ENCODE peak calls at places on chromosomes 6 and 20, in nine cellular contexts. N is pancreas; G is astrocyte of the spinal cord; J is progenitor cell of endocrine pancreas; P is sciatic nerve; H is central memory CD4-positive, alpha-beta T cell; Q is activated T-helper 1 cell treated with anti-CD3 and anti-CD28 coated beads, Interleukin-2, amount 50 U/mL, for 16 hours; I is effector memory CD8-positive, alpha-beta T cell; O is T-helper 17 cell. X is an unnamed sample.

GRCh38 chr20:326645-327031 is 1.3 kb downstream of the SOX12 start:
- DNase-seq in N (peak; percentile 63), G (no peak), J (peak; percentile 47), P (no peak), H (peak; percentile 9), Q (no peak), I (no peak), O (no peak), X (no peak)

GRCh38 chr6:96433950-96434349 is 87.7 kb upstream of the UFL1 start:
- DNase-seq in N (no peak), G (no peak), J (no peak), P (no peak), H (no peak), Q (no peak), I (no peak), O (no peak), X (no peak)

GRCh38 chr6:93318127-93318526 is 101.2 kb downstream of the EPHA7 start:
- DNase-seq in N (no peak), G (no peak), J (no peak), P (no peak), H (no peak), Q (no peak), I (no peak), O (no peak), X (no peak)

GRCh38 chr20:1933465-1933870 is 38.3 kb downstream of the SIRPA start:
- DNase-seq in N (peak; percentile 42), G (no peak), J (no peak), P (no peak), H (no peak), Q (no peak), I (no peak), O (no peak), X (no peak)

GRCh38 chr6:111593516-111593824 is 12.2 kb downstream of the TRAF3IP2 start:
- DNase-seq in N (no peak), G (no peak), J (no peak), P (no peak), H (no peak), Q (no peak), I (no peak), O (no peak), X (no peak)

GRCh38 chr6:42694586-42694985 is 27.8 kb downstream of the PRPH2 start:
- DNase-seq in N (no peak), G (peak; percentile 52), J (no peak), P (no peak), H (no peak), Q (no peak), I (no peak), O (no peak), X (no peak)

GRCh38 chr20:23145281-23145700 is 59.2 kb upstream of the CD93 start:
- DNase-seq in N (no peak), G (peak; percentile 79), J (no peak), P (no peak), H (no peak), Q (no peak), I (no peak), O (no peak), X (no peak)

GRCh38 chr6:44275749-44276648 is 5.7 kb downstream of the TMEM151B start:
- DNase-seq in N (no peak), G (no peak), J (no peak), P (no peak), H (peak; percentile 28), Q (no peak), I (no peak), O (no peak), X (no peak)

GRCh38 chr6:181049-181654 is 111.1 kb upstream of the DUSP22 start:
- DNase-seq in N (no peak), G (no peak), J (no peak), P (no peak), H (no peak), Q (no peak), I (no peak), O (no peak), X (no peak)

GRCh38 chr6:71386215-71386614 is 97.6 kb downstream of the OGFRL1 start:
- DNase-seq in N (no peak), G (no peak), J (no peak), P (no peak), H (no peak), Q (no peak), I (no peak), O (no peak), X (no peak)

GRCh38 chr6:5525209-5525608 is 263.9 kb downstream of the FARS2 start:
- DNase-seq in N (no peak), G (no peak), J (no peak), P (no peak), H (no peak), Q (no peak), I (no peak), O (no peak), X (no peak)

GRCh38 chr6:33895988-33896387 is 92.2 kb upstream of the MLN start:
- DNase-seq in N (no peak), G (no peak), J (no peak), P (no peak), H (no peak), Q (no peak), I (no peak), O (no peak), X (no peak)

GRCh38 chr20:63022501-63022900 is 15.7 kb upstream of the BHLHE23 start:
- DNase-seq in N (no peak), G (no peak), J (no peak), P (no peak), H (no peak), Q (no peak), I (no peak), O (no peak), X (no peak)

GRCh38 chr6:3195695-3196497 is 31.6 kb downstream of the TUBB2B start:
- DNase-seq in N (no peak), G (peak; percentile 50), J (no peak), P (no peak), H (no peak), Q (no peak), I (no peak), O (no peak), X (no peak)

GRCh38 chr6:128186724-128187123 is 285.9 kb upstream of the THEMIS start:
- DNase-seq in N (no peak), G (no peak), J (no peak), P (no peak), H (no peak), Q (no peak), I (no peak), O (no peak), X (no peak)

GRCh38 chr6:133752129-133752528 is 136.8 kb upstream of the TCF21 start:
- DNase-seq in N (no peak), G (no peak), J (no peak), P (no peak), H (no peak), Q (no peak), I (no peak), O (no peak), X (no peak)

GRCh38 chr20:40497781-40498691 is 191.0 kb downstream of the MAFB start:
- DNase-seq in N (no peak), G (no peak), J (no peak), P (no peak), H (no peak), Q (no peak), I (no peak), O (no peak), X (no peak)

GRCh38 chr20:47799116-47799715 is 13.9 kb upstream of the SULF2 start:
- DNase-seq in N (no peak), G (no peak), J (no peak), P (no peak), H (no peak), Q (no peak), I (no peak), O (no peak), X (no peak)

GRCh38 chr6:53725791-53726575 is 60.4 kb upstream of the KLHL31 start:
- DNase-seq in N (peak; percentile 80), G (peak; percentile 69), J (peak; percentile 71), P (peak; percentile 88), H (peak; percentile 54), Q (peak; percentile 59), I (peak; percentile 73), O (peak; percentile 59), X (peak; percentile 91)

GRCh38 chr6:17816921-17817611 is 110.3 kb upstream of the NUP153 start:
- DNase-seq in N (no peak), G (peak; percentile 14), J (no peak), P (no peak), H (no peak), Q (no peak), I (no peak), O (no peak), X (no peak)

GRCh38 chr6:37643851-37644672 is 53.6 kb downstream of the MDGA1 start:
- DNase-seq in N (no peak), G (no peak), J (no peak), P (no peak), H (no peak), Q (no peak), I (no peak), O (no peak), X (no peak)

GRCh38 chr6:167761794-167762258 is 64.9 kb upstream of the AFDN start:
- DNase-seq in N (no peak), G (no peak), J (no peak), P (no peak), H (no peak), Q (no peak), I (no peak), O (no peak), X (no peak)